ENCODE peak calls at places on chromosomes 11 and 22, in ten cellular contexts. R, A, T, S, P, G, I, D, U and Q are unnamed samples.
A peak's percentile ranks its signal among the peaks of the same experiment; 100 is the strongest.

GRCh38 chr11:13896175-13896989 is 66.1 kb upstream of the SPON1 start:
- DNase-seq in R (no peak), A (no peak), T (no peak), S (no peak), P (no peak), G (no peak), I (no peak), D (no peak), U (no peak), Q (no peak)

GRCh38 chr11:119207607-119208006 is 1.5 kb downstream of the CBL start:
- DNase-seq in R (no peak), A (no peak), T (no peak), S (no peak), P (no peak), G (no peak), I (no peak), D (no peak), U (no peak), Q (no peak)

GRCh38 chr11:68165601-68166000 is 44.4 kb upstream of the CHKA start:
- DNase-seq in R (no peak), A (no peak), T (no peak), S (no peak), P (no peak), G (no peak), I (no peak), D (no peak), U (no peak), Q (no peak)

GRCh38 chr22:24827305-24827704 is 21.3 kb downstream of the SGSM1 start:
- DNase-seq in R (no peak), A (no peak), T (no peak), S (no peak), P (no peak), G (no peak), I (peak; percentile 81), D (no peak), U (no peak), Q (no peak)

GRCh38 chr22:27283714-27284113 is 517.8 kb downstream of the MN1 start:
- DNase-seq in R (no peak), A (peak; percentile 58), T (no peak), S (peak; percentile 37), P (no peak), G (no peak), I (no peak), D (no peak), U (no peak), Q (no peak)

GRCh38 chr11:11025087-11025486 is 167.2 kb upstream of the ZBED5 start:
- DNase-seq in R (peak; percentile 47), A (no peak), T (no peak), S (no peak), P (peak; percentile 34), G (peak; percentile 48), I (no peak), D (no peak), U (no peak), Q (no peak)

GRCh38 chr22:35102663-35103062 is 36.7 kb downstream of the ISX start:
- DNase-seq in R (no peak), A (peak; percentile 24), T (peak; percentile 72), S (peak; percentile 51), P (no peak), G (no peak), I (peak; percentile 74), D (no peak), U (no peak), Q (peak; percentile 85)

GRCh38 chr11:110525883-110526282 is 96.1 kb downstream of the FDX1 start:
- DNase-seq in R (peak; percentile 88), A (no peak), T (no peak), S (peak; percentile 51), P (no peak), G (peak; percentile 91), I (no peak), D (no peak), U (peak; percentile 15), Q (no peak)

GRCh38 chr11:120659076-120659475 is 147.5 kb downstream of the GRIK4 start:
- DNase-seq in R (no peak), A (no peak), T (no peak), S (no peak), P (no peak), G (no peak), I (no peak), D (no peak), U (no peak), Q (no peak)

GRCh38 chr22:17910561-17911311 is 113.6 kb downstream of the MICAL3 start:
- DNase-seq in R (peak; percentile 88), A (peak; percentile 31), T (peak; percentile 80), S (peak; percentile 31), P (peak; percentile 94), G (peak; percentile 85), I (peak; percentile 27), D (peak; percentile 92), U (no peak), Q (peak; percentile 87)

GRCh38 chr11:116072776-116073175 is 568.6 kb upstream of the CADM1 start:
- DNase-seq in R (no peak), A (peak; percentile 35), T (peak; percentile 67), S (no peak), P (no peak), G (no peak), I (no peak), D (no peak), U (no peak), Q (peak; percentile 87)

GRCh38 chr11:75891947-75892739 is 77.1 kb downstream of the UVRAG start:
- DNase-seq in R (no peak), A (no peak), T (no peak), S (no peak), P (no peak), G (no peak), I (no peak), D (no peak), U (no peak), Q (no peak)

GRCh38 chr11:46677991-46678740 is 22.3 kb downstream of the ARHGAP1 start:
- DNase-seq in R (no peak), A (no peak), T (no peak), S (no peak), P (no peak), G (no peak), I (no peak), D (peak; percentile 55), U (no peak), Q (peak; percentile 57)
- TF ChIP-seq CTCF in R (no peak), A (peak; percentile 34), T (peak; percentile 41), S (no peak), P (no peak), G (no peak), I (no peak), D (no peak), U (no peak), Q (peak; percentile 47)

DNA sequence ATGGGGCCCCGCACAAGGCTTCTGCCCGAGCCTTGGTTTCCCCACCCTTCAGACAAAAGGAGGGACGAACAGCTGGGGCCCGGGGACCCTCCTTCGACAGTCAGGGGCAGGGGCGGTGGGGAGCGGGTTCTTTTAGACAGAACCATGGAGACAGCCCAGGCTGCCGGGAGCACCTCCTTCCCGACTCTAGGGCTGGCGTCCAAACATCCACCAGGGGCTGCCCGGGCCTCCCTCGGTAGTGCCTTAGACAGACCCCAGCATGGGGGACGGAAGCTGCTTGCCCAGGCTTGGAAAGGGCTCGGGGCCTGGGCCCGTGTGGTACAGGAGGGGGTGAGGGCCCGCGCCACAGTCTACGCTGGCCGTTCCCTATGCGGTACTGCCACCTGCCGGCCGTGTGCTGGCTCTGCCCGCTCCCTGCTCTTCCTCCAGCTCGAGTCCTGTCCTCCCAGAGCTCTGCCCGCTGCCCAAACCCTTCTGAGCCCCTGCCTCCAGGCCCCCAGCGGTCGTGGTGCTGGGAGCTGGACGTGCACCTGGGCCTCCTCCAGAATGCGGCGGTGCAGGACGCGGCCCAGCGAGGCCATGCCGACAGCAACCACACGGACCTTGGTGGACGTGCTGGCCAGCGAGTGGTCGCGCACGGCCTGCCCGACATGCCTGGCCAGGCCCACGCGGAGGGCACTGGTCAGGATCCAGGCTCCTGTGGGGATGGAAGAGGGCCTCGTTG is 20.1 kb downstream of the TSSC4 start:
- DNase-seq in R (peak; percentile 63), A (peak; percentile 90), T (peak; percentile 90), S (peak; percentile 67), P (peak; percentile 59), G (peak; percentile 14), I (peak; percentile 79), D (peak; percentile 92), U (no peak), Q (peak; percentile 94)
- H3K9ac ChIP-seq in R (no peak overlapping the region), A (no peak overlapping the region), T (no peak overlapping the region), S (no peak overlapping the region), P (no peak overlapping the region), G (no peak overlapping the region), I (no peak overlapping the region), D (no peak overlapping the region), U (no peak overlapping the region), Q (no peak overlapping the region)

GRCh38 chr11:45086526-45086925 is 59.9 kb upstream of the PRDM11 start:
- DNase-seq in R (no peak), A (no peak), T (no peak), S (no peak), P (no peak), G (no peak), I (no peak), D (peak; percentile 43), U (no peak), Q (no peak)

GRCh38 chr11:45085657-45086501 is 60.6 kb upstream of the PRDM11 start:
- DNase-seq in R (no peak), A (no peak), T (peak; percentile 54), S (no peak), P (no peak), G (no peak), I (no peak), D (peak; percentile 38), U (no peak), Q (no peak)

GRCh38 chr11:45082744-45083543 is 63.5 kb upstream of the PRDM11 start:
- DNase-seq in R (no peak), A (no peak), T (no peak), S (no peak), P (no peak), G (no peak), I (no peak), D (peak; percentile 48), U (no peak), Q (no peak)

GRCh38 chr11:45079943-45080719 is 66.3 kb upstream of the PRDM11 start:
- DNase-seq in R (no peak), A (no peak), T (no peak), S (peak; percentile 68), P (no peak), G (no peak), I (peak; percentile 33), D (peak; percentile 63), U (no peak), Q (no peak)

GRCh38 chr11:45083544-45084087 is 62.8 kb upstream of the PRDM11 start:
- DNase-seq in R (no peak), A (peak; percentile 33), T (peak; percentile 83), S (no peak), P (no peak), G (no peak), I (peak; percentile 40), D (no peak), U (no peak), Q (peak; percentile 93)
- H3K4me1 ChIP-seq in R (peaks cover 20% of the 10 kb centered on the region), A (no peaks in the 10 kb centered on the region), T (peaks cover 19% of the 10 kb centered on the region), S (peaks cover 29% of the 10 kb centered on the region), P (no peaks in the 10 kb centered on the region), G (no peaks in the 10 kb centered on the region), I (peaks cover 4% of the 10 kb centered on the region), D (peaks cover 4% of the 10 kb centered on the region), U (peaks cover 19% of the 10 kb centered on the region), Q (peaks cover 4% of the 10 kb centered on the region)

DNA sequence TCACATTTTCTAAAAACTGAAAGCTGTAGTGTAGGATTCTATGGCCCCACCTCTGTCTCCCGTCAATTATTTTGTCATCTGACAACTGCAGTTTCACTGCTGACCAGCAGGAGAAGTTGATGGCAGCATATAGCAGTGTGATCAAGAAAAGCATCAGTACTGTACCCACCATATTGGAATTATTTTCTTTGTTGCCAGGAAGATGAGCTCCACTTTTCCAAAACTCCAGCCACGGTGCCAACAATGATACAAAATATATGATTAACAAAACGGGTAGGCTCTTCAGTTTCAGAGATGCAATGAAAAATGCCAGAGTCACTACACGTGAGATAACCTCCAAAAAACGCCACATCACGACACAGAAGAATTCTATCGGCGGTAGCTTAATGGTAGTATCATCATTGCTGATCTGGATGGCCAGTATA is 41.3 kb downstream of the XKR3 start:
- DNase-seq in R (no peak), A (peak; percentile 86), T (peak; percentile 41), S (peak; percentile 48), P (no peak), G (no peak), I (no peak), D (no peak), U (no peak), Q (peak; percentile 65)
- TF ChIP-seq CTCF in R (peak; percentile 15), A (peak; percentile 84), T (peak; percentile 68), S (peak; percentile 71), P (no peak), G (no peak), I (no peak), D (peak; percentile 28), U (peak; percentile 71), Q (peak; percentile 80)